ENCODE peak calls at places on chromosomes 11 and 22, in ten cellular contexts. A, S, J, P, W, V, B, K, R and D are unnamed samples.

GRCh38 chr22:50604623-50605348 is 4.2 kb downstream of the MAPK8IP2 start:
- DNase-seq in A (no peak), S (no peak), J (no peak), P (no peak), W (no peak), V (no peak), B (no peak), K (no peak), R (no peak), D (no peak)

GRCh38 chr11:118572075-118572913 is at the start of gene ARCN1:
- DNase-seq in A (peak; percentile 37), S (peak; percentile 65), J (peak; percentile 52), P (peak; percentile 71), W (peak; percentile 57), V (peak; percentile 84), B (peak; percentile 73), K (peak; percentile 82), R (no peak), D (peak; percentile 62)

GRCh38 chr11:134266841-134267251 is 9.3 kb upstream of the GLB1L3 start:
- DNase-seq in A (peak; percentile 27), S (no peak), J (no peak), P (peak; percentile 81), W (no peak), V (no peak), B (no peak), K (no peak), R (no peak), D (no peak)

GRCh38 chr22:20638143-20638870 is 130.9 kb downstream of the MED15 start:
- DNase-seq in A (no peak), S (no peak), J (no peak), P (no peak), W (no peak), V (no peak), B (no peak), K (no peak), R (no peak), D (no peak)

GRCh38 chr11:65381721-65382035 is 768 bp downstream of the SLC25A45 start:
- DNase-seq in A (no peak), S (no peak), J (no peak), P (peak; percentile 91), W (no peak), V (no peak), B (no peak), K (no peak), R (no peak), D (peak; percentile 93)

GRCh38 chr22:36366291-36366708 is 21.5 kb downstream of the MYH9 start:
- DNase-seq in A (no peak), S (no peak), J (no peak), P (peak; percentile 61), W (no peak), V (no peak), B (no peak), K (no peak), R (no peak), D (no peak)

GRCh38 chr11:14248577-14248976 is 110.4 kb downstream of the RRAS2 start:
- DNase-seq in A (no peak), S (no peak), J (no peak), P (no peak), W (peak; percentile 16), V (no peak), B (peak; percentile 1), K (peak; percentile 26), R (no peak), D (no peak)

GRCh38 chr22:26134654-26135330 is 34.5 kb upstream of the SEZ6L start:
- DNase-seq in A (no peak), S (no peak), J (no peak), P (peak; percentile 3), W (no peak), V (no peak), B (peak; percentile 5), K (no peak), R (no peak), D (no peak)

GRCh38 chr11:118923721-118924587 is 1.8 kb downstream of the BCL9L start:
- DNase-seq in A (no peak), S (no peak), J (no peak), P (peak; percentile 28), W (no peak), V (peak; percentile 46), B (no peak), K (no peak), R (no peak), D (no peak)

GRCh38 chr11:111454561-111455192 is 57.5 kb downstream of the BTG4 start:
- DNase-seq in A (peak; percentile 28), S (peak; percentile 57), J (peak; percentile 44), P (peak; percentile 58), W (peak; percentile 58), V (peak; percentile 82), B (peak; percentile 71), K (peak; percentile 36), R (no peak), D (no peak)

GRCh38 chr22:22848364-22848866 is 39.2 kb upstream of the IGLL5 start:
- DNase-seq in A (no peak), S (peak; percentile 52), J (peak; percentile 67), P (peak; percentile 38), W (peak; percentile 71), V (peak; percentile 77), B (peak; percentile 79), K (peak; percentile 63), R (no peak), D (peak; percentile 68)

GRCh38 chr22:27724181-27724580 is 77.4 kb downstream of the MN1 start:
- DNase-seq in A (no peak), S (no peak), J (no peak), P (peak; percentile 27), W (no peak), V (no peak), B (no peak), K (no peak), R (no peak), D (no peak)